ENCODE peak calls at places on chromosome 10, in four cellular contexts. G, S, L and T are unnamed samples.

GRCh38 chr10:86364551-86365345 is 1.8 kb downstream of the GRID1 start:
- DNase-seq in L (no peak), G (no peak), S (peak), T (no peak)

GRCh38 chr10:7408494-7409044 is 2.3 kb downstream of the SFMBT2 start:
- DNase-seq in L (no peak), S (peak), G (peak), T (peak)

GRCh38 chr10:122375761-122376160 is 1.3 kb downstream of the PLEKHA1 start:
- DNase-seq in G (peak), S (no peak), L (no peak), T (no peak)

GRCh38 chr10:51010977-51011376 is 63.3 kb upstream of the PRKG1 start:
- DNase-seq in G (peak), S (peak), L (no peak), T (no peak)

GRCh38 chr10:98377001-98377400 is 38.0 kb downstream of the PYROXD2 start:
- DNase-seq in G (no peak), L (no peak), S (no peak), T (no peak)

GRCh38 chr10:60390224-60390626 is 550 bp upstream of the ANK3 start:
- DNase-seq in G (peak), S (no peak), L (no peak), T (no peak)

GRCh38 chr10:121926669-121927360 is 1.0 kb downstream of the ATE1 start:
- DNase-seq in L (no peak), S (no peak), G (peak), T (no peak)

GRCh38 chr10:17123961-17124360 is 5.7 kb downstream of the CUBN start:
- DNase-seq in L (no peak), S (no peak), G (no peak), T (no peak)

GRCh38 chr10:108899686-108900085 is 1023.6 kb downstream of the XPNPEP1 start:
- DNase-seq in G (peak), L (no peak), S (peak), T (no peak)